ENCODE peak calls at places on chromosomes 11 and 22, in four cellular contexts. G, B, V and F are unnamed samples.

GRCh38 chr11:117828641-117829368 is 4.3 kb upstream of the FXYD2 start:
- DNase-seq in B (no peak), G (peak), V (no peak), F (no peak)

GRCh38 chr11:95301497-95301896 is 70.5 kb upstream of the SESN3 start:
- DNase-seq in V (no peak), B (no peak), G (no peak), F (peak)

GRCh38 chr22:42509548-42509947 is 10.0 kb downstream of the RRP7A start:
- DNase-seq in V (no peak), B (no peak), G (no peak), F (no peak)

GRCh38 chr11:13962562-13963168 is at the start of gene SPON1:
- DNase-seq in G (peak), V (no peak), B (no peak), F (peak)

GRCh38 chr11:116428638-116428975 is 344.2 kb downstream of the BUD13 start:
- DNase-seq in G (no peak), B (no peak), V (no peak), F (no peak)

GRCh38 chr11:44388828-44389645 is 79.1 kb upstream of the ALX4 start:
- DNase-seq in V (no peak), G (peak), B (no peak), F (no peak)

GRCh38 chr11:12285106-12285505 is 92.3 kb upstream of the PARVA start:
- DNase-seq in B (no peak), G (no peak), V (no peak), F (no peak)

GRCh38 chr22:46090051-46090591 is 60.2 kb upstream of the PPARA start:
- DNase-seq in G (no peak), V (no peak), B (no peak), F (no peak)

GRCh38 chr11:69049490-69049867 is 747 bp downstream of the TPCN2 start:
- DNase-seq in G (no peak), V (no peak), B (no peak), F (peak)

GRCh38 chr22:20021196-20022181 is 579 bp downstream of the TANGO2 start:
- DNase-seq in G (peak), V (peak), B (no peak), F (peak)

GRCh38 chr11:114501901-114502300 is 57.8 kb downstream of the NXPE1 start:
- DNase-seq in B (no peak), G (no peak), V (no peak), F (no peak)

GRCh38 chr11:92782806-92783205 is 186.6 kb upstream of the MTNR1B start:
- DNase-seq in V (no peak), B (no peak), G (no peak), F (no peak)

GRCh38 chr11:115256326-115257197 is 247.7 kb downstream of the CADM1 start:
- DNase-seq in V (no peak), G (no peak), B (peak), F (peak)

GRCh38 chr11:43021466-43021865 is 290.3 kb upstream of the API5 start:
- DNase-seq in B (no peak), V (peak), G (no peak), F (peak)

GRCh38 chr11:120023120-120023519 is 114.8 kb downstream of the TRIM29 start:
- DNase-seq in B (no peak), G (peak), V (no peak), F (no peak)

GRCh38 chr11:111665779-111666178 is 63.5 kb downstream of the SIK2 start:
- DNase-seq in G (no peak), V (peak), B (no peak), F (no peak)

GRCh38 chr11:120108154-120108784 is 29.6 kb downstream of the TRIM29 start:
- DNase-seq in G (peak), V (peak), B (no peak), F (peak)

GRCh38 chr11:20134991-20135736 is 25.1 kb downstream of the DBX1 start:
- DNase-seq in B (no peak), V (no peak), G (no peak), F (no peak)

GRCh38 chr11:66311470-66311964 is 5.3 kb downstream of the CD248 start:
- DNase-seq in V (no peak), B (no peak), G (no peak), F (no peak)

GRCh38 chr11:57668467-57668890 is 565 bp downstream of the ZDHHC5 start:
- DNase-seq in G (no peak), B (no peak), V (no peak), F (no peak)

GRCh38 chr11:85737738-85738137 is 51.7 kb upstream of the CCDC89 start:
- DNase-seq in G (no peak), B (no peak), V (no peak), F (no peak)

GRCh38 chr11:2651826-2652237 is 48.0 kb downstream of the KCNQ1OT1 start:
- DNase-seq in V (no peak), G (no peak), B (no peak), F (peak)

GRCh38 chr11:48025983-48026340 is 45.6 kb downstream of the PTPRJ start:
- DNase-seq in V (no peak), B (no peak), G (no peak), F (no peak)

GRCh38 chr11:117180661-117181585 is 2.4 kb downstream of the SIDT2 start:
- DNase-seq in G (peak), V (peak), B (peak), F (peak)

GRCh38 chr11:69030324-69030723 is 17.3 kb upstream of the MRGPRF start:
- DNase-seq in B (no peak), G (no peak), V (no peak), F (no peak)

GRCh38 chr11:117457835-117458234 is 130.2 kb downstream of the CEP164 start:
- DNase-seq in G (no peak), V (no peak), B (no peak), F (no peak)

GRCh38 chr11:128629516-128630106 is 42.3 kb upstream of the ETS1 start:
- DNase-seq in G (peak), B (no peak), V (no peak), F (no peak)

GRCh38 chr11:87428266-87428665 is 390.5 kb downstream of the TMEM135 start:
- DNase-seq in B (no peak), V (no peak), G (no peak), F (no peak)

GRCh38 chr11:133708547-133709051 is 136.7 kb downstream of the SPATA19 start:
- DNase-seq in B (no peak), V (no peak), G (peak), F (no peak)

GRCh38 chr11:64834031-64834722 is 10.3 kb downstream of the CDC42BPG start:
- DNase-seq in G (no peak), V (no peak), B (no peak), F (no peak)

GRCh38 chr11:85718991-85719807 is 33.2 kb upstream of the CCDC89 start:
- DNase-seq in V (peak), G (peak), B (no peak), F (no peak)

GRCh38 chr11:68401856-68402255 is 58.7 kb upstream of the PPP6R3 start:
- DNase-seq in V (no peak), B (no peak), G (no peak), F (no peak)

GRCh38 chr22:29269230-29269604 is 1.1 kb downstream of the EWSR1 start:
- DNase-seq in G (no peak), B (no peak), V (no peak), F (no peak)

GRCh38 chr11:13769188-13769587 is 100.7 kb downstream of the FAR1 start:
- DNase-seq in G (no peak), B (no peak), V (peak), F (no peak)

GRCh38 chr11:103730151-103730940 is 306.1 kb upstream of the DDI1 start:
- DNase-seq in V (no peak), B (no peak), G (no peak), F (no peak)

GRCh38 chr11:24886880-24887619 is 390.2 kb downstream of the LUZP2 start:
- DNase-seq in V (no peak), B (no peak), G (no peak), F (no peak)

GRCh38 chr22:29964777-29965176 is 81.8 kb downstream of the MTMR3 start:
- DNase-seq in B (no peak), G (no peak), V (no peak), F (no peak)

GRCh38 chr11:66857927-66858185 is 992 bp downstream of the LRFN4 start:
- DNase-seq in B (no peak), V (no peak), G (no peak), F (no peak)

GRCh38 chr11:120964857-120965256 is 59.0 kb upstream of the TBCEL start:
- DNase-seq in B (no peak), V (no peak), G (no peak), F (no peak)

DNA sequence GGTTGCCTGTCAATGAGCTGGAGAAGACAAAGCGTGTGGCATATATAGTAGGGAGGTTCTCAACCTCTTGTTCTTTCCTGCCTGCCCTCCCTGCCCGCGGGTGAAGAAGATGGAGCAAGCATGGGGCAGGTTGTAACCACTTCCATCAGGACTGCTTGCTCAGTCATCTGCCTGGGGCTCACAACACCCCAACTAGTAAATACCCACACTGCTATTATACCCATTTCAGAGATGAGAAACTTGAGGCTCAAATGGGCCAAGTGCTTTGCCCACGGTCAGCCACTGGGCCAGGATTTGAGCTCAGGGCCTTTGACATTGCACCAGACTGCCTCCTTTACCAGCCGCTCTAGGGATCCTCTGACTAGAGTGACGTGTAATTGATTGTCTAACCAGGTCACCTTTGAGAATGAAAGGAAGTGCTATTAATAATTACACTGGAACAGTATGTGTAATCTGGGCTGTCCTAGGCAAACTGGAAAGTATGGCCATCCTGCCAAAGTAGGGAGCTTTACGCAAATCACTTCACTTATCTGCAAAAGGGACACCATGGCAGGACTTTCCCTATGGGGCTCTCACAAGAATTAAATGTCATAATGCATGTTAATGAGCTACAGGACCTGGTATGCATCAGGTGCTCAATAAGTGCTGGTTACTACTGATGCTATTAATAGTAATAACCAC is 2.8 kb upstream of the CDC42EP1 start:
- DNase-seq in V (peak), B (no peak), G (no peak), F (no peak)
- TF ChIP-seq TCF12 in V (no peak), B (no peak), G (no peak), F (no peak)

GRCh38 chr11:77287136-77287535 is 14.3 kb downstream of the GDPD4 start:
- DNase-seq in V (no peak), B (no peak), G (no peak), F (no peak)
- TF ChIP-seq TCF12 in V (no peak), B (no peak), G (no peak), F (no peak)

GRCh38 chr11:788009-788640 is 1.8 kb downstream of the CEND1 start:
- DNase-seq in V (no peak), B (no peak), G (no peak), F (no peak)
- TF ChIP-seq TCF12 in V (no peak), B (no peak), G (no peak), F (no peak)

GRCh38 chr11:279040-279965 is 1.1 kb downstream of the NLRP6 start:
- DNase-seq in V (no peak), B (no peak), G (no peak), F (peak)

GRCh38 chr11:279966-280761 is 2.0 kb downstream of the NLRP6 start:
- DNase-seq in V (no peak), G (peak), B (no peak), F (peak)

GRCh38 chr11:280762-281485 is 2.7 kb downstream of the NLRP6 start:
- DNase-seq in G (peak), V (no peak), B (no peak), F (peak)

GRCh38 chr11:276219-276618 is 2.0 kb upstream of the NLRP6 start:
- DNase-seq in G (no peak), V (no peak), B (no peak), F (no peak)

DNA sequence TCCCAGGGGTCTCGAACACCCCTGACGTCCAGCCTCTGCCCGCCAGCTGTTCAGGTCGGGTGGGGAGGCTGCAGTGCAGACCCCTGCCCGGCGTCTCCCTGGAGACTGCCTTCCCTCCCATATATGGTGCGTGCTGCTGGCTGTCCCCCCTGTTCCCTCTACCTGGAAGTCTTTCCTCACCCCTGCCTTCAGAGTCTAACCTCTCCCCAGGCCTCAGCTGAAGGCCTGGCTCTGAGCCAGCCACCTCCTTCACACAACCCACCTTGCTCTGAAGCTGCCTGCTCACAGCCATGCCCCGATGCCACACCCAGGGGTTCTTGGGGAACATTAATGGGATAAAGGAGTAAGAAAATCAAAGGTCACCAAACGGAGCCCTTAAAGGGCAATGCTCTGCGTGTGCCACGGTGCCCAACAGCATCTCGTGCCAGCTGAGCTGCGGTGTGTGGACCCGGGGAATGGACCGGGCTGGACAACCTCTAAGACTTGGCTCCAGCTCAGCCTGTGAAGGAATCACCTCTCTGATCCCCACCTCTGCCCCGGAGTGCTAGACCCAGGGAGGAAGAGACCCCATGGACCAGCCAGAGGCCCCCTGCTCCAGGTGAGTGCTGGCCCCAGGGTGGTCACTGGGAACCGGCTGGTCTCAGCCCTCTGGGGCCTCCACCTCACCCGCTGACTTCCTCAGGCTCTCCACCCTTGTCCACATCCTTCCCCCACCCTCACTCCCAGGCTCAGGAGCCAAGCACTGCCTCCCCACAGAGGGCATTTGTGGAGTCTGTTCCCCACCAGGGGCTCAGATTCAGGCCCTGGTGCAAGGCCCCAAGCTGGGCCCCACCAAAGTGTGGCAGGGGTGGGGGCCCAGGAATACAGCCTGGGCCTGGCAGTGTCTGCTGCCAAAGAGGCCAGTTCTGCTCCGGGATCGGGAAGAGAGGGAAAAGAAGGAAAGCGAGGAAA is at the start of gene NLRP6:
- DNase-seq in G (no peak), V (no peak), B (no peak), F (peak)
- TF ChIP-seq TCF12 in G (no peak), V (no peak), B (no peak), F (no peak)

DNA sequence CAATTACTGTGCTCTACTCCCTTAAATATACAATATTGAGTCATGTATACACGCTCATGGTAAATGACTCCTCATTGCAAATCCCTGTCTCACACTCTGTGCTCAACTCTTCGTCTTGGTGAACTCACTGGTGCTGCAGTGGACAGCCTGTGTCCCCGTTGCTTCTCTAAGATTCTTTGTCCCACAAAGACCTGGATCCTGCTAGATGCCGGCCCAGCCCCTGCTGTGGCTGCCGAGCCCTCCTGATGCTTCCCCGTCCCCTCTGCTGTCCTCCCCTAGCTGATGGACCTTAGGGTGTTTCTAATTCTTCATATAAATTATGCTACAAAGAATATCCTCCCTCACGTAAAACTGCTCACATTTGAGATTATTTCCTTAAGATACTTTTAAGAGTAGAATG is 5.5 kb downstream of the APOL2 start:
- DNase-seq in G (no peak), B (no peak), V (no peak), F (no peak)
- TF ChIP-seq TCF12 in G (no peak), B (no peak), V (no peak), F (no peak)

GRCh38 chr11:27388869-27389268 is 25.9 kb upstream of the CCDC34 start:
- DNase-seq in G (no peak), V (no peak), B (no peak), F (no peak)
- TF ChIP-seq TCF12 in G (no peak), V (no peak), B (no peak), F (no peak)

DNA sequence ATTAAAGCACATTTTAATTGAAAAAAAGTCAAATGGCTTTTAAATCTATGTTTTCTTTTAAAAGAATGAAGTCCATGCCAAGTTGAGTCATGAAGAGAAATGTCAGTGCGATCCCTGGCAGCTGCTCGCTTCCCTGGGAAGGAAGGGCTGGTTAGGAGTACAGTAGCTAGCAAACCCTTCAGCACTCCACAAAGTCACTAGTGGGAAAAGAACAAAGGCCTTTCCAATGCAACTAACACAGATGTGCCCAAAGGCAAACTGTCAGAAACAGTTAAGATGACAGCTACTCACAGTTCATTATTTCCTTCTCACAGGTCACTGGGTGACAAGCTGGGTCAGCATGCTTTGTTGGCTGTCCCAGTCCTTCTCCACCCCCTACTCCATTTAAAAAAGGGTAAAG is 308.7 kb downstream of the DCDC1 start:
- DNase-seq in V (peak), B (no peak), G (no peak), F (no peak)
- TF ChIP-seq TCF12 in V (no peak), B (no peak), G (no peak), F (no peak)

DNA sequence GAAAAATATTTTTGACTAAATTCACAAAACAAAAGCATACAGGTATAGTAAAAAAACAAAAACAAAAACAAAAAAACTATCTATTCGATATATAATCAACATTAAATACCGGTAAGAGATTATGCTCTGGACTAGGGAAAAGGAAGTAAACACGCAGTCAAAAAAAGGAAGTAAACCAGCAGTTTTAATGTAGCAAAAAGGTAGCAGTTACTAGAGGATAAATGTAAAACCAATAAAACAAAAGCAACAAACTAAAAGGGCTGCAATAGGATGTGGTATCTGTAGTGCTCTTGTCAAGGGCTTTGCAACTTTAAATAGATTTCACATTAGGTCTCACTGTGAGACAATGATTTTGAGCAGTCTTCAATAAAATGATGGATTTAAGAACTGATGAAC is 2.4 kb downstream of the TRIM22 start:
- DNase-seq in G (no peak), V (no peak), B (no peak), F (no peak)
- TF ChIP-seq TCF12 in G (no peak), V (no peak), B (no peak), F (no peak)

DNA sequence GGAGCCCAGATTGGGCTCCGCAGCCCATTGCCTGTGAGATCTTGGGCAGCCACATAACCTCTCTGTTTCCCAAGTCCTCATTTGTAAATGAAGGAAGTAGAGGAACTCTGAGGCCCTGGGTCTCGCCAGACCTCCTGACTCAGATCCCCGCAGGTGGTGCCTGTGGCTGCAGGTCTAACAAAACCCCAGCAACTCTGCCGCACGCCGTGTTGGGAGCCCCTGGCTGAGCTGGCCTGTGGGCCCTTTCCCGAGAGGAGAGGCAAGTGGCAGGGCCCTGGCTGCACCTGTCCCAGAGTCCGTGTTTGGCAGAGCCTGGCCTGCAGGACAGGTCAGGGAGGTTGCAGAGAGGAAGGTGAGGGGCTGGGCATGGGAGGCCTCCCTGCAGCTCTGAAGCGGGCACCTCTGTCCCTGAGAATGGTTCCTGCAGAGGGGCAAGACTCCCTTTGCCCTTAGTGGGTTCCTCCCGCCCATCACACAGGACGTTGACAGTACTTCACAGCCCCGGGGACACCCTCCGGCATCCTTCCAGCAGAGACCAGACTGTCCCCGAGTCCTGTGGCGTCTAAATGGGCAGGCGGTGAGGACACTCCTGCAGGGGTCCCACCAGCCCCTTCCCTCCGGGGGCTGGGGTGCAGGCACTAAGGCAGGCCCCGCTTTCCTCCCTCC is 67.7 kb downstream of the ARHGAP8 start:
- DNase-seq in G (peak), V (no peak), B (no peak), F (no peak)
- TF ChIP-seq TCF12 in G (no peak), V (no peak), B (no peak), F (no peak)